ENCODE peak calls at places on chromosomes 16 and 17, in six cellular contexts. Y, R, E, G, J and C are unnamed samples. For H3K4me1, the result is how much of the 10 kb centered on the place peaks cover.

GRCh38 chr16:55437627-55438026 is 41.4 kb upstream of the MMP2 start:
- DNase-seq in Y (no peak), J (no peak), E (peak), R (no peak), G (no peak), C (no peak)

GRCh38 chr17:78763561-78763960 is 18.5 kb downstream of the CYTH1 start:
- DNase-seq in R (no peak), G (no peak), J (no peak), E (peak), Y (no peak), C (no peak)

GRCh38 chr16:49651980-49652379 is 203.9 kb downstream of the ZNF423 start:
- DNase-seq in J (no peak), E (no peak), G (no peak), Y (peak), R (no peak), C (no peak)

GRCh38 chr16:69166221-69166833 is 20.6 kb upstream of the SNTB2 start:
- DNase-seq in E (peak), J (no peak), R (no peak), G (no peak), Y (no peak), C (no peak)

GRCh38 chr16:4847774-4848587 is 700 bp downstream of the UBN1 start:
- DNase-seq in G (no peak), J (peak), R (peak), E (peak), Y (peak), C (peak)

GRCh38 chr16:85104821-85105391 is 7.4 kb downstream of the CIBAR2 start:
- DNase-seq in J (no peak), Y (no peak), E (no peak), G (no peak), R (no peak), C (no peak)

GRCh38 chr16:11585460-11586374 is 1.0 kb downstream of the LITAF start:
- DNase-seq in G (no peak), Y (peak), J (peak), R (peak), E (peak), C (no peak)

GRCh38 chr16:2883027-2883846 is at the start of gene FLYWCH2:
- DNase-seq in R (peak), J (peak), G (peak), Y (peak), E (peak), C (peak)

GRCh38 chr16:66935319-66936011 is at the start of gene CES2:
- DNase-seq in R (no peak), Y (peak), J (peak), E (peak), G (no peak), C (peak)

GRCh38 chr16:87344931-87345631 is 27.9 kb upstream of the C16orf95 start:
- DNase-seq in R (no peak), J (no peak), E (no peak), G (no peak), Y (no peak), C (no peak)

GRCh38 chr17:33637534-33637933 is 344.4 kb upstream of the ASIC2 start:
- DNase-seq in J (no peak), R (peak), G (no peak), Y (no peak), E (no peak), C (no peak)

GRCh38 chr17:8421571-8421970 is 14.1 kb upstream of the NDEL1 start:
- DNase-seq in J (no peak), E (no peak), Y (no peak), R (peak), G (no peak), C (peak)

GRCh38 chr17:81991684-81992513 is 14.5 kb downstream of the ASPSCR1 start:
- DNase-seq in Y (peak), G (no peak), R (no peak), E (peak), J (peak), C (peak)

GRCh38 chr17:45410144-45411091 is 22.3 kb downstream of the ARHGAP27 start:
- DNase-seq in G (no peak), J (no peak), Y (peak), E (no peak), R (peak), C (peak)

GRCh38 chr17:6491071-6491700 is 46.9 kb downstream of the PIMREG start:
- DNase-seq in Y (no peak), E (no peak), G (no peak), J (no peak), R (no peak), C (peak)

GRCh38 chr17:48799069-48799710 is 17.8 kb downstream of the TTLL6 start:
- DNase-seq in R (no peak), J (peak), E (no peak), G (no peak), Y (no peak), C (no peak)

GRCh38 chr17:1083451-1084187 is 86.7 kb downstream of the TIMM22 start:
- DNase-seq in J (no peak), E (no peak), Y (no peak), G (no peak), R (no peak), C (no peak)

GRCh38 chr16:85905110-85906095 is 6.4 kb downstream of the IRF8 start:
- DNase-seq in Y (no peak), R (no peak), J (no peak), G (no peak), E (no peak), C (no peak)

GRCh38 chr16:58501242-58502131 is 1.5 kb downstream of the NDRG4 start:
- DNase-seq in Y (peak), J (peak), G (no peak), R (peak), E (no peak), C (peak)

GRCh38 chr16:73878616-73879015 is 418.0 kb upstream of the PSMD7 start:
- DNase-seq in J (peak), E (peak), G (no peak), R (peak), Y (peak), C (no peak)

GRCh38 chr16:56558024-56558747 is 6.7 kb upstream of the MT4 start:
- DNase-seq in J (no peak), E (peak), Y (peak), G (no peak), R (no peak), C (no peak)

GRCh38 chr16:3444032-3444388 is 530 bp downstream of the NAA60 start:
- DNase-seq in R (no peak), G (no peak), E (peak), J (peak), Y (peak), C (peak)

GRCh38 chr17:50631195-50631907 is 3.3 kb upstream of the ABCC3 start:
- DNase-seq in Y (peak), G (no peak), E (no peak), J (no peak), R (no peak), C (no peak)

GRCh38 chr16:22188595-22189442 is 17.3 kb upstream of the EEF2K start:
- DNase-seq in J (peak), R (peak), E (peak), Y (peak), G (no peak), C (peak)

DNA sequence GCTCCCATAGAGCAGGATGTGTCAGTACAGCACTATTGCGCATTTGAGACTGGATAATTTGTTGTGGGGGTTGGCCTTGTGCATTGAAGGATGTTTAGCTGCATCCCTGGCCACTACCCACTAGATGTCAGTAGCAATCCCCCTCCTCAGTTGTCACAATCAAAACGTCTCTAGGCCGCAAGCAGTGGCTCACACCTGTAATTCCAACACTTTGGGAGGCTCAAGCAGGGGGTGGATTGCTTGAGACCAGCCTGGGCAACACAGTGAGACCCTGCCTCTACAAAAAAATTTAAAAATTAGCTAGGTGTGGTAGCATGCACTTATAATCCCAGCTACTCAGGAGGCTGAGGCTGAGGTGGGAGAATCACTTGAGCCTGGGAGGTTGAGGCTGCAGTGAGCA is 48.4 kb downstream of the CENPV start:
- DNase-seq in E (peak), J (peak), Y (peak), R (no peak), G (no peak), C (peak)
- TF ChIP-seq CTCF in E (peak), J (peak), Y (peak), R (peak), G (peak), C (peak)

DNA sequence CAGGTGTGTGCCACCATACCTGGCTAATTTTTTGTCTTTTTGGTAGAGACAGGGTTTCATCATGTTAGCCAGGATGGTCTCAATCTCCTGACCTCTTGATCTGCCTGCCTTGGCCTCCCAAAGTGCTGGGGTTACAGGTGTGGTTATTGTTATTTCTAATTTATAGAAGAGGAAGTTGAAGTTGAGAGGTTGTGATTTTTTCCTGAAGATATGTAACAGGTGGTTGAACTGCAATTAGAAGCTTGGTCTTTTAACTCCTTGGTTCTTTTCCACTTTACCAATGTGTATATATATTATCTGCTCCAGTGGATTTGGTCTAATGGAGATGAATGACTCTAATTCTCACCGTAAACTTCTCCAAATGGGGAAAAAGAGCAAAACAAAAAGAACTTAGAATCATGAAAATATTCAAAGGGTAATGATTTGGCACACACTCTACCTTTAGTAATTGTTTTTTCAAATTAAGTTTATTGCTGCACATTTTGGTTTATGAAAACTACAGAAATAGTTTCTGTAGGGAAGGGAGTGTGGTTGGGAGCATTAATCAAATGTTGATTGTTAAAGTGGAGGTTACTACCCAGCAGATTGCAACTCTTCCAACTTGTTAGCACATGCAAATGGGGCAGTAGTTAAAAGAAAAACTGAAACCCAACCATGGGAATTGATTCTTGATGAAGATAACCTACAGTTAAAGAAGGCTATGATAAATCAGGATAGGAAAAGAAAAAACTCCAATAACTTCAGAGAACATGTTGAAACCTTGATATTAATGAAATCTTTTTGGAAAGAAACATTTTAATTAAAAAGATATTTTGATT is 1.8 kb upstream of the KRT10 start:
- DNase-seq in Y (no peak), E (no peak), G (no peak), R (peak), J (no peak), C (no peak)
- H3K9ac ChIP-seq in Y (no peak), E (no peak), G (no peak), R (no peak), J (no peak), C (no peak)

GRCh38 chr17:27540300-27541105 is 84.3 kb downstream of the KSR1 start:
- DNase-seq in J (peak), Y (no peak), G (no peak), R (no peak), E (peak), C (peak)

GRCh38 chr17:27538156-27538955 is 82.1 kb downstream of the KSR1 start:
- DNase-seq in R (no peak), J (no peak), G (no peak), Y (no peak), E (peak), C (peak)

GRCh38 chr17:27541326-27542023 is 85.2 kb downstream of the KSR1 start:
- DNase-seq in Y (no peak), G (no peak), E (no peak), J (no peak), R (no peak), C (no peak)

GRCh38 chr17:27539152-27539551 is 82.9 kb downstream of the KSR1 start:
- DNase-seq in G (no peak), Y (no peak), J (no peak), E (no peak), R (no peak), C (no peak)

DNA sequence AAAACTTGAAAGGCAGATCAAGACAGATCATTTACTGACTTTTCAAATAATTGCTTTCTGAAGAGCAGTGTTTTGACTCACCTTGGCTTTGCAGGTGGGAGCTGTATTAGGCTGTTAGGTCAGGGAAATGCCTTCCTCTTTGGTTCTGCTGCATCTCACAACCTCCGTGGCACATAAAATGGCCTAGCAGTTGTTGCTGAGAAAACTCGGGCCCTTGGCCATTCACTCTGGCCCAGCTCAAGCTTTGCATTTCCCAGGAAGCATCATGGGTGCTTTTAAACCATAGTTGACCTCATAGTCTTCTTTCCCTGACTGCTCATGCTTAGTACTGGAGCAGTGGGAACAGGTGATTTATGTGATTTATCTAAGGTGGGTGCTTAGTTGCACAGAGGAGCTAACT is 83.5 kb downstream of the KSR1 start:
- DNase-seq in J (no peak), Y (no peak), E (no peak), R (no peak), G (no peak), C (no peak)
- H3K4me1 ChIP-seq in J (half or more), Y (under half), E (half or more), R (under half), G (under half), C (under half)

DNA sequence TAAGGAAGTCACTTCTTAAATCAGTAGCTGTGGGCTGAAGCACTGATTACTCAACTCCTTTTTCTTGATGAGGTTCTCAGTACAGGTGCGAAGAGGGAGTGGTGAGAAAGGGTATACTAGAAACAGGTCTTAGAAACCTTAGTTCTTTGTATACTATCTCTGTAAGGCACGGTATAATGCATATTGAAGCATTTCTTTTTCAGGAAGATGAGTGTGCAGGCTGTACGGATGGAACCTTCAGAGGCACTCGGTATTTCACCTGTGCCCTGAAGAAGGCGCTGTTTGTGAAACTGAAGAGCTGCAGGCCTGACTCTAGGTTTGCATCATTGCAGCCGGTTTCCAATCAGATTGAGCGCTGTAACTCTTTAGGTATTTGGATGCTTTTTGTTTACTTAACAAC is 39.2 kb downstream of the CYLD start:
- DNase-seq in J (no peak), Y (no peak), R (no peak), E (peak), G (peak), C (peak)
- TF ChIP-seq CTCF in J (peak), Y (peak), R (no peak), E (peak), G (peak), C (peak)

GRCh38 chr17:74206332-74206818 is 2.9 kb downstream of the RPL38 start:
- DNase-seq in E (no peak), G (no peak), J (no peak), Y (no peak), R (no peak), C (no peak)
- H3K9ac ChIP-seq in E (no peak), G (no peak), J (peak), Y (no peak), R (no peak), C (no peak)

GRCh38 chr17:17056167-17056562 is 13.9 kb downstream of the MPRIP start:
- DNase-seq in E (no peak), R (no peak), Y (no peak), G (no peak), J (no peak), C (no peak)
- H3K4me1 ChIP-seq in E (under half), R (under half), Y (under half), G (under half), J (under half), C (under half)